ENCODE peak calls at places on chromosomes 7 and 10, in five cellular contexts. C is Panc1; R is left colon; B is RPMI7951; O is effector CD8-positive, alpha-beta T cell. Q is an unnamed sample.

GRCh38 chr10:28849309-28849708 is 172.0 kb downstream of the BAMBI start:
- DNase-seq in C (no peak), R (no peak), B (no peak), O (no peak), Q (no peak)

GRCh38 chr7:74412061-74412460 is 41.6 kb upstream of the GTF2IRD1 start:
- DNase-seq in C (no peak), R (no peak), B (no peak), O (no peak), Q (no peak)

GRCh38 chr7:113207441-113207840 is 89.1 kb upstream of the SMIM30 start:
- DNase-seq in C (no peak), R (no peak), B (no peak), O (no peak), Q (no peak)

GRCh38 chr10:22481106-22481505 is 135.8 kb downstream of the SPAG6 start:
- DNase-seq in C (no peak), R (no peak), B (no peak), O (no peak), Q (no peak)

GRCh38 chr10:69911571-69912528 is 110.1 kb downstream of the COL13A1 start:
- DNase-seq in C (no peak), R (no peak), B (no peak), O (no peak), Q (no peak)

GRCh38 chr7:17392846-17393245 is 94.4 kb downstream of the AHR start:
- DNase-seq in C (no peak), R (no peak), B (no peak), O (no peak), Q (peak)

GRCh38 chr10:22321156-22321711 is 335 bp downstream of the BMI1 start:
- DNase-seq in C (no peak), R (peak), B (peak), O (peak), Q (peak)

GRCh38 chr10:117424789-117425649 is 49.8 kb upstream of the PDZD8 start:
- DNase-seq in C (no peak), R (no peak), B (no peak), O (no peak), Q (no peak)

GRCh38 chr10:61140765-61141392 is 196.9 kb upstream of the RHOBTB1 start:
- DNase-seq in C (peak), R (no peak), B (peak), O (no peak), Q (peak)

GRCh38 chr7:40836218-40836617 is 701.4 kb downstream of the SUGCT start:
- DNase-seq in C (no peak), R (no peak), B (peak), O (no peak), Q (peak)

GRCh38 chr7:157628456-157628855 is 291.7 kb downstream of the DNAJB6 start:
- DNase-seq in C (no peak), R (no peak), B (no peak), O (no peak), Q (no peak)

GRCh38 chr10:77027576-77027975 is 610.0 kb downstream of the KCNMA1 start:
- DNase-seq in C (no peak), R (no peak), B (no peak), O (no peak), Q (no peak)

GRCh38 chr7:155733582-155734444 is 78.5 kb downstream of the SHH start:
- DNase-seq in C (no peak), R (no peak), B (no peak), O (no peak), Q (no peak)

GRCh38 chr10:73262105-73262730 is 9.8 kb upstream of the MRPS16 start:
- DNase-seq in C (peak), R (no peak), B (peak), O (no peak), Q (peak)

GRCh38 chr7:7793921-7794320 is 75.5 kb upstream of the RPA3 start:
- DNase-seq in C (no peak), R (no peak), B (no peak), O (no peak), Q (no peak)

GRCh38 chr10:75122505-75122904 is 11.0 kb downstream of the SAMD8 start:
- DNase-seq in C (no peak), R (no peak), B (no peak), O (no peak), Q (no peak)

GRCh38 chr7:81632418-81632817 is 137.4 kb downstream of the HGF start:
- DNase-seq in C (no peak), R (no peak), B (no peak), O (no peak), Q (peak)

GRCh38 chr10:43262043-43262901 is 4.6 kb downstream of the RASGEF1A start:
- DNase-seq in C (no peak), R (no peak), B (no peak), O (no peak), Q (no peak)

GRCh38 chr10:91163269-91163708 is 57.2 kb upstream of the PCGF5 start:
- DNase-seq in C (no peak), R (peak), B (peak), O (peak), Q (peak)

GRCh38 chr7:81173766-81174281 is 255.0 kb upstream of the SEMA3C start:
- DNase-seq in C (peak), R (no peak), B (peak), O (no peak), Q (peak)

GRCh38 chr10:76287856-76288255 is 856.4 kb downstream of the LRMDA start:
- DNase-seq in C (no peak), R (no peak), B (no peak), O (no peak), Q (no peak)

Q was measured in HCEC 1CT.